ENCODE peak calls at places on chromosomes 5 and 9, in nine cellular contexts. One of them, this sample, is unnamed.
A peak's percentile ranks its signal among the peaks of the same experiment; 100 is the strongest.

GRCh38 chr5:51187953-51188591 is 195.2 kb upstream of the ISL1 start:
- DNase-seq in endothelial cell: no peak
- DNase-seq in stimulated activated CD8-positive, alpha-beta memory T cell treated with anti-CD3 and anti-CD28 coated beads, Interleukin-4, amount 100 ng/mL, for 1 hour: no peak
- DNase-seq in effector CD8-positive, alpha-beta T cell: no peak
- DNase-seq in activated T-helper 1 cell treated with Interleukin-2 at 50 U/mL for 16 hours: no peak
- DNase-seq in C1 segment of cervical spinal cord: no peak
- DNase-seq in HTR-8/SVneo: no peak
- DNase-seq in WTC11: no peak
- DNase-seq in M059J: no peak
- DNase-seq in this sample: no peak

GRCh38 chr9:70963554-70963953 is 157.9 kb downstream of the TRPM3 start:
- DNase-seq in endothelial cell: no peak
- DNase-seq in stimulated activated CD8-positive, alpha-beta memory T cell treated with anti-CD3 and anti-CD28 coated beads, Interleukin-4, amount 100 ng/mL, for 1 hour: no peak
- DNase-seq in effector CD8-positive, alpha-beta T cell: no peak
- DNase-seq in activated T-helper 1 cell treated with Interleukin-2 at 50 U/mL for 16 hours: no peak
- DNase-seq in C1 segment of cervical spinal cord: no peak
- DNase-seq in HTR-8/SVneo: no peak
- DNase-seq in WTC11: no peak
- DNase-seq in M059J: no peak
- DNase-seq in this sample: no peak

GRCh38 chr5:109329296-109330252 is 80.2 kb downstream of the PJA2 start:
- DNase-seq in endothelial cell: no peak
- DNase-seq in stimulated activated CD8-positive, alpha-beta memory T cell treated with anti-CD3 and anti-CD28 coated beads, Interleukin-4, amount 100 ng/mL, for 1 hour: no peak
- DNase-seq in effector CD8-positive, alpha-beta T cell: no peak
- DNase-seq in activated T-helper 1 cell treated with Interleukin-2 at 50 U/mL for 16 hours: no peak
- DNase-seq in C1 segment of cervical spinal cord: no peak
- DNase-seq in HTR-8/SVneo: no peak
- DNase-seq in WTC11: no peak
- DNase-seq in M059J: peak; percentile 62
- DNase-seq in this sample: peak; percentile 87

GRCh38 chr9:36166150-36166927 is 2.8 kb upstream of the CCIN start:
- DNase-seq in endothelial cell: peak; percentile 87
- DNase-seq in stimulated activated CD8-positive, alpha-beta memory T cell treated with anti-CD3 and anti-CD28 coated beads, Interleukin-4, amount 100 ng/mL, for 1 hour: peak; percentile 63
- DNase-seq in effector CD8-positive, alpha-beta T cell: peak; percentile 69
- DNase-seq in activated T-helper 1 cell treated with Interleukin-2 at 50 U/mL for 16 hours: peak; percentile 75
- DNase-seq in C1 segment of cervical spinal cord: peak; percentile 91
- DNase-seq in HTR-8/SVneo: peak; percentile 87
- DNase-seq in WTC11: peak; percentile 85
- DNase-seq in M059J: peak; percentile 89
- DNase-seq in this sample: peak; percentile 76

GRCh38 chr9:126157409-126157808 is 169.2 kb upstream of the MVB12B start:
- DNase-seq in endothelial cell: no peak
- DNase-seq in stimulated activated CD8-positive, alpha-beta memory T cell treated with anti-CD3 and anti-CD28 coated beads, Interleukin-4, amount 100 ng/mL, for 1 hour: no peak
- DNase-seq in effector CD8-positive, alpha-beta T cell: no peak
- DNase-seq in activated T-helper 1 cell treated with Interleukin-2 at 50 U/mL for 16 hours: no peak
- DNase-seq in C1 segment of cervical spinal cord: no peak
- DNase-seq in HTR-8/SVneo: no peak
- DNase-seq in WTC11: no peak
- DNase-seq in M059J: no peak
- DNase-seq in this sample: no peak

GRCh38 chr5:164252-164651 is 27.0 kb upstream of the LRRC14B start:
- DNase-seq in endothelial cell: no peak
- DNase-seq in stimulated activated CD8-positive, alpha-beta memory T cell treated with anti-CD3 and anti-CD28 coated beads, Interleukin-4, amount 100 ng/mL, for 1 hour: no peak
- DNase-seq in effector CD8-positive, alpha-beta T cell: no peak
- DNase-seq in activated T-helper 1 cell treated with Interleukin-2 at 50 U/mL for 16 hours: no peak
- DNase-seq in C1 segment of cervical spinal cord: no peak
- DNase-seq in HTR-8/SVneo: no peak
- DNase-seq in WTC11: peak; percentile 15
- DNase-seq in M059J: no peak
- DNase-seq in this sample: no peak

GRCh38 chr9:120730661-120731514 is 16.6 kb upstream of the MEGF9 start:
- DNase-seq in endothelial cell: no peak
- DNase-seq in stimulated activated CD8-positive, alpha-beta memory T cell treated with anti-CD3 and anti-CD28 coated beads, Interleukin-4, amount 100 ng/mL, for 1 hour: no peak
- DNase-seq in effector CD8-positive, alpha-beta T cell: no peak
- DNase-seq in activated T-helper 1 cell treated with Interleukin-2 at 50 U/mL for 16 hours: no peak
- DNase-seq in C1 segment of cervical spinal cord: no peak
- DNase-seq in HTR-8/SVneo: no peak
- DNase-seq in WTC11: no peak
- DNase-seq in M059J: peak; percentile 100
- DNase-seq in this sample: peak; percentile 99

GRCh38 chr9:99595796-99596195 is 225.9 kb upstream of the NR4A3 start:
- DNase-seq in endothelial cell: no peak
- DNase-seq in stimulated activated CD8-positive, alpha-beta memory T cell treated with anti-CD3 and anti-CD28 coated beads, Interleukin-4, amount 100 ng/mL, for 1 hour: no peak
- DNase-seq in effector CD8-positive, alpha-beta T cell: no peak
- DNase-seq in activated T-helper 1 cell treated with Interleukin-2 at 50 U/mL for 16 hours: no peak
- DNase-seq in C1 segment of cervical spinal cord: no peak
- DNase-seq in HTR-8/SVneo: no peak
- DNase-seq in WTC11: no peak
- DNase-seq in M059J: no peak
- DNase-seq in this sample: no peak

GRCh38 chr9:8486095-8486494 is 686.5 kb upstream of the DMAC1 start:
- DNase-seq in endothelial cell: peak; percentile 64
- DNase-seq in stimulated activated CD8-positive, alpha-beta memory T cell treated with anti-CD3 and anti-CD28 coated beads, Interleukin-4, amount 100 ng/mL, for 1 hour: no peak
- DNase-seq in effector CD8-positive, alpha-beta T cell: no peak
- DNase-seq in activated T-helper 1 cell treated with Interleukin-2 at 50 U/mL for 16 hours: no peak
- DNase-seq in C1 segment of cervical spinal cord: no peak
- DNase-seq in HTR-8/SVneo: no peak
- DNase-seq in WTC11: peak; percentile 56
- DNase-seq in M059J: no peak
- DNase-seq in this sample: peak; percentile 3

GRCh38 chr5:50667079-50667652 is 729 bp downstream of the PARP8 start:
- DNase-seq in endothelial cell: peak; percentile 62
- DNase-seq in stimulated activated CD8-positive, alpha-beta memory T cell treated with anti-CD3 and anti-CD28 coated beads, Interleukin-4, amount 100 ng/mL, for 1 hour: peak; percentile 8
- DNase-seq in effector CD8-positive, alpha-beta T cell: peak; percentile 50
- DNase-seq in activated T-helper 1 cell treated with Interleukin-2 at 50 U/mL for 16 hours: peak; percentile 43
- DNase-seq in C1 segment of cervical spinal cord: peak; percentile 74
- DNase-seq in HTR-8/SVneo: no peak
- DNase-seq in WTC11: peak; percentile 66
- DNase-seq in M059J: peak; percentile 12
- DNase-seq in this sample: peak; percentile 19

GRCh38 chr5:120926471-120926870 is 462.4 kb downstream of the PRR16 start:
- DNase-seq in endothelial cell: no peak
- DNase-seq in stimulated activated CD8-positive, alpha-beta memory T cell treated with anti-CD3 and anti-CD28 coated beads, Interleukin-4, amount 100 ng/mL, for 1 hour: no peak
- DNase-seq in effector CD8-positive, alpha-beta T cell: no peak
- DNase-seq in activated T-helper 1 cell treated with Interleukin-2 at 50 U/mL for 16 hours: no peak
- DNase-seq in C1 segment of cervical spinal cord: no peak
- DNase-seq in HTR-8/SVneo: no peak
- DNase-seq in WTC11: no peak
- DNase-seq in M059J: no peak
- DNase-seq in this sample: no peak

GRCh38 chr9:116855881-116856662 is 169.0 kb downstream of the TRIM32 start:
- DNase-seq in endothelial cell: no peak
- DNase-seq in stimulated activated CD8-positive, alpha-beta memory T cell treated with anti-CD3 and anti-CD28 coated beads, Interleukin-4, amount 100 ng/mL, for 1 hour: no peak
- DNase-seq in effector CD8-positive, alpha-beta T cell: no peak
- DNase-seq in activated T-helper 1 cell treated with Interleukin-2 at 50 U/mL for 16 hours: no peak
- DNase-seq in C1 segment of cervical spinal cord: peak; percentile 16
- DNase-seq in HTR-8/SVneo: no peak
- DNase-seq in WTC11: no peak
- DNase-seq in M059J: no peak
- DNase-seq in this sample: peak; percentile 5

GRCh38 chr9:100216178-100216787 is 117.2 kb downstream of the INVS start:
- DNase-seq in endothelial cell: peak; percentile 63
- DNase-seq in stimulated activated CD8-positive, alpha-beta memory T cell treated with anti-CD3 and anti-CD28 coated beads, Interleukin-4, amount 100 ng/mL, for 1 hour: peak; percentile 3
- DNase-seq in effector CD8-positive, alpha-beta T cell: peak; percentile 31
- DNase-seq in activated T-helper 1 cell treated with Interleukin-2 at 50 U/mL for 16 hours: peak; percentile 6
- DNase-seq in C1 segment of cervical spinal cord: peak; percentile 38
- DNase-seq in HTR-8/SVneo: no peak
- DNase-seq in WTC11: peak; percentile 83
- DNase-seq in M059J: peak; percentile 58
- DNase-seq in this sample: peak; percentile 10

GRCh38 chr5:87311400-87312279 is 44.0 kb downstream of the RASA1 start:
- DNase-seq in endothelial cell: no peak
- DNase-seq in stimulated activated CD8-positive, alpha-beta memory T cell treated with anti-CD3 and anti-CD28 coated beads, Interleukin-4, amount 100 ng/mL, for 1 hour: no peak
- DNase-seq in effector CD8-positive, alpha-beta T cell: no peak
- DNase-seq in activated T-helper 1 cell treated with Interleukin-2 at 50 U/mL for 16 hours: no peak
- DNase-seq in C1 segment of cervical spinal cord: no peak
- DNase-seq in HTR-8/SVneo: no peak
- DNase-seq in WTC11: no peak
- DNase-seq in M059J: no peak
- DNase-seq in this sample: no peak

GRCh38 chr9:7542648-7543165 is 256.9 kb downstream of the DMAC1 start:
- DNase-seq in endothelial cell: no peak
- DNase-seq in stimulated activated CD8-positive, alpha-beta memory T cell treated with anti-CD3 and anti-CD28 coated beads, Interleukin-4, amount 100 ng/mL, for 1 hour: no peak
- DNase-seq in effector CD8-positive, alpha-beta T cell: no peak
- DNase-seq in activated T-helper 1 cell treated with Interleukin-2 at 50 U/mL for 16 hours: no peak
- DNase-seq in C1 segment of cervical spinal cord: no peak
- DNase-seq in HTR-8/SVneo: no peak
- DNase-seq in WTC11: no peak
- DNase-seq in M059J: no peak
- DNase-seq in this sample: no peak

GRCh38 chr9:37976714-37977477 is 73.0 kb upstream of the SLC25A51 start:
- DNase-seq in endothelial cell: no peak
- DNase-seq in stimulated activated CD8-positive, alpha-beta memory T cell treated with anti-CD3 and anti-CD28 coated beads, Interleukin-4, amount 100 ng/mL, for 1 hour: no peak
- DNase-seq in effector CD8-positive, alpha-beta T cell: no peak
- DNase-seq in activated T-helper 1 cell treated with Interleukin-2 at 50 U/mL for 16 hours: no peak
- DNase-seq in C1 segment of cervical spinal cord: no peak
- DNase-seq in HTR-8/SVneo: no peak
- DNase-seq in WTC11: no peak
- DNase-seq in M059J: peak; percentile 59
- DNase-seq in this sample: peak; percentile 97

GRCh38 chr9:127987103-127987614 is 6.4 kb upstream of the EEIG1 start:
- DNase-seq in endothelial cell: no peak
- DNase-seq in stimulated activated CD8-positive, alpha-beta memory T cell treated with anti-CD3 and anti-CD28 coated beads, Interleukin-4, amount 100 ng/mL, for 1 hour: no peak
- DNase-seq in effector CD8-positive, alpha-beta T cell: no peak
- DNase-seq in activated T-helper 1 cell treated with Interleukin-2 at 50 U/mL for 16 hours: no peak
- DNase-seq in C1 segment of cervical spinal cord: no peak
- DNase-seq in HTR-8/SVneo: no peak
- DNase-seq in WTC11: no peak
- DNase-seq in M059J: peak; percentile 87
- DNase-seq in this sample: peak; percentile 53

GRCh38 chr5:80516826-80517225 is 28.9 kb downstream of the FAM151B start:
- DNase-seq in endothelial cell: no peak
- DNase-seq in stimulated activated CD8-positive, alpha-beta memory T cell treated with anti-CD3 and anti-CD28 coated beads, Interleukin-4, amount 100 ng/mL, for 1 hour: no peak
- DNase-seq in effector CD8-positive, alpha-beta T cell: no peak
- DNase-seq in activated T-helper 1 cell treated with Interleukin-2 at 50 U/mL for 16 hours: no peak
- DNase-seq in C1 segment of cervical spinal cord: no peak
- DNase-seq in HTR-8/SVneo: peak; percentile 53
- DNase-seq in WTC11: no peak
- DNase-seq in M059J: peak; percentile 89
- DNase-seq in this sample: peak; percentile 91

GRCh38 chr5:97907611-97908400 is 724.8 kb upstream of the RIOK2 start:
- DNase-seq in endothelial cell: no peak
- DNase-seq in stimulated activated CD8-positive, alpha-beta memory T cell treated with anti-CD3 and anti-CD28 coated beads, Interleukin-4, amount 100 ng/mL, for 1 hour: no peak
- DNase-seq in effector CD8-positive, alpha-beta T cell: no peak
- DNase-seq in activated T-helper 1 cell treated with Interleukin-2 at 50 U/mL for 16 hours: no peak
- DNase-seq in C1 segment of cervical spinal cord: no peak
- DNase-seq in HTR-8/SVneo: no peak
- DNase-seq in WTC11: no peak
- DNase-seq in M059J: no peak
- DNase-seq in this sample: no peak

GRCh38 chr9:7234144-7234543 is 476.4 kb downstream of the KDM4C start:
- DNase-seq in endothelial cell: peak; percentile 50
- DNase-seq in stimulated activated CD8-positive, alpha-beta memory T cell treated with anti-CD3 and anti-CD28 coated beads, Interleukin-4, amount 100 ng/mL, for 1 hour: no peak
- DNase-seq in effector CD8-positive, alpha-beta T cell: no peak
- DNase-seq in activated T-helper 1 cell treated with Interleukin-2 at 50 U/mL for 16 hours: no peak
- DNase-seq in C1 segment of cervical spinal cord: no peak
- DNase-seq in HTR-8/SVneo: no peak
- DNase-seq in WTC11: peak; percentile 85
- DNase-seq in M059J: peak; percentile 44
- DNase-seq in this sample: no peak

GRCh38 chr5:80140496-80140895 is 105.3 kb downstream of the THBS4 start:
- DNase-seq in endothelial cell: no peak
- DNase-seq in stimulated activated CD8-positive, alpha-beta memory T cell treated with anti-CD3 and anti-CD28 coated beads, Interleukin-4, amount 100 ng/mL, for 1 hour: no peak
- DNase-seq in effector CD8-positive, alpha-beta T cell: no peak
- DNase-seq in activated T-helper 1 cell treated with Interleukin-2 at 50 U/mL for 16 hours: no peak
- DNase-seq in C1 segment of cervical spinal cord: no peak
- DNase-seq in HTR-8/SVneo: no peak
- DNase-seq in WTC11: no peak
- DNase-seq in M059J: no peak
- DNase-seq in this sample: no peak

This sample was measured in astrocyte.